ENCODE peak calls at places on chromosomes 5 and 9, in six cellular contexts. One of them, this sample, is unnamed.
A peak's percentile ranks its signal among the peaks of the same experiment; 100 is the strongest.

GRCh38 chr5:117454716-117455212 is 880.1 kb upstream of the SEMA6A start:
- DNase-seq in lower lobe of right lung: peak; percentile 51
- DNase-seq in fibroblast of villous mesenchyme: peak; percentile 7
- DNase-seq in fibroblast of mammary gland: peak; percentile 18
- DNase-seq in stimulated activated CD4-positive, alpha-beta T cell treated with anti-CD3 and anti-CD28 coated beads, Interleukin-12 subunit alpha, Interleukin-12 subunit beta, amount 100 ng/mL, for 4 hours: peak; percentile 19
- DNase-seq in astrocyte of the spinal cord: peak; percentile 14
- DNase-seq in this sample: peak; percentile 58

GRCh38 chr5:10562202-10563131 is 1.4 kb upstream of the ANKRD33B start:
- DNase-seq in fibroblast of mammary gland: no peak
- DNase-seq in astrocyte of the spinal cord: no peak
- DNase-seq in fibroblast of villous mesenchyme: no peak
- DNase-seq in lower lobe of right lung: no peak
- DNase-seq in stimulated activated CD4-positive, alpha-beta T cell treated with anti-CD3 and anti-CD28 coated beads, Interleukin-12 subunit alpha, Interleukin-12 subunit beta, amount 100 ng/mL, for 4 hours: no peak
- DNase-seq in this sample: no peak

GRCh38 chr5:139639619-139640431 is 8.3 kb upstream of the CXXC5 start:
- DNase-seq in fibroblast of mammary gland: peak; percentile 43
- DNase-seq in astrocyte of the spinal cord: no peak
- DNase-seq in lower lobe of right lung: no peak
- DNase-seq in stimulated activated CD4-positive, alpha-beta T cell treated with anti-CD3 and anti-CD28 coated beads, Interleukin-12 subunit alpha, Interleukin-12 subunit beta, amount 100 ng/mL, for 4 hours: no peak
- DNase-seq in fibroblast of villous mesenchyme: no peak
- DNase-seq in this sample: peak; percentile 64

GRCh38 chr5:146203872-146204192 is 427 bp downstream of the RBM27 start:
- DNase-seq in fibroblast of villous mesenchyme: no peak
- DNase-seq in fibroblast of mammary gland: no peak
- DNase-seq in stimulated activated CD4-positive, alpha-beta T cell treated with anti-CD3 and anti-CD28 coated beads, Interleukin-12 subunit alpha, Interleukin-12 subunit beta, amount 100 ng/mL, for 4 hours: no peak
- DNase-seq in lower lobe of right lung: no peak
- DNase-seq in astrocyte of the spinal cord: no peak
- DNase-seq in this sample: no peak

GRCh38 chr5:52269395-52269794 is 518.3 kb upstream of the ITGA1 start:
- DNase-seq in fibroblast of mammary gland: no peak
- DNase-seq in fibroblast of villous mesenchyme: no peak
- DNase-seq in stimulated activated CD4-positive, alpha-beta T cell treated with anti-CD3 and anti-CD28 coated beads, Interleukin-12 subunit alpha, Interleukin-12 subunit beta, amount 100 ng/mL, for 4 hours: no peak
- DNase-seq in astrocyte of the spinal cord: no peak
- DNase-seq in lower lobe of right lung: no peak
- DNase-seq in this sample: no peak

GRCh38 chr9:21205204-21205603 is 1.7 kb downstream of the IFNA10 start:
- DNase-seq in lower lobe of right lung: no peak
- DNase-seq in stimulated activated CD4-positive, alpha-beta T cell treated with anti-CD3 and anti-CD28 coated beads, Interleukin-12 subunit alpha, Interleukin-12 subunit beta, amount 100 ng/mL, for 4 hours: no peak
- DNase-seq in fibroblast of mammary gland: no peak
- DNase-seq in astrocyte of the spinal cord: no peak
- DNase-seq in fibroblast of villous mesenchyme: no peak
- DNase-seq in this sample: no peak

GRCh38 chr5:107542428-107542827 is 128.3 kb downstream of the EFNA5 start:
- DNase-seq in fibroblast of mammary gland: peak; percentile 97
- DNase-seq in astrocyte of the spinal cord: peak; percentile 92
- DNase-seq in fibroblast of villous mesenchyme: peak; percentile 89
- DNase-seq in lower lobe of right lung: peak; percentile 73
- DNase-seq in stimulated activated CD4-positive, alpha-beta T cell treated with anti-CD3 and anti-CD28 coated beads, Interleukin-12 subunit alpha, Interleukin-12 subunit beta, amount 100 ng/mL, for 4 hours: no peak
- DNase-seq in this sample: peak; percentile 73

GRCh38 chr5:154325566-154325965 is 120.2 kb upstream of the SAP30L start:
- DNase-seq in stimulated activated CD4-positive, alpha-beta T cell treated with anti-CD3 and anti-CD28 coated beads, Interleukin-12 subunit alpha, Interleukin-12 subunit beta, amount 100 ng/mL, for 4 hours: no peak
- DNase-seq in lower lobe of right lung: no peak
- DNase-seq in astrocyte of the spinal cord: no peak
- DNase-seq in fibroblast of mammary gland: no peak
- DNase-seq in fibroblast of villous mesenchyme: no peak
- DNase-seq in this sample: no peak

GRCh38 chr5:115703514-115703913 is 77.7 kb upstream of the TMED7 start:
- DNase-seq in fibroblast of villous mesenchyme: no peak
- DNase-seq in lower lobe of right lung: no peak
- DNase-seq in stimulated activated CD4-positive, alpha-beta T cell treated with anti-CD3 and anti-CD28 coated beads, Interleukin-12 subunit alpha, Interleukin-12 subunit beta, amount 100 ng/mL, for 4 hours: no peak
- DNase-seq in astrocyte of the spinal cord: no peak
- DNase-seq in fibroblast of mammary gland: no peak
- DNase-seq in this sample: no peak

GRCh38 chr5:31993182-31993961 is 180.7 kb downstream of the GOLPH3 start:
- DNase-seq in lower lobe of right lung: no peak
- DNase-seq in fibroblast of villous mesenchyme: peak; percentile 34
- DNase-seq in stimulated activated CD4-positive, alpha-beta T cell treated with anti-CD3 and anti-CD28 coated beads, Interleukin-12 subunit alpha, Interleukin-12 subunit beta, amount 100 ng/mL, for 4 hours: no peak
- DNase-seq in fibroblast of mammary gland: peak; percentile 13
- DNase-seq in astrocyte of the spinal cord: peak; percentile 67
- DNase-seq in this sample: peak; percentile 45

GRCh38 chr9:32841314-32841713 is 58.0 kb downstream of the TMEM215 start:
- DNase-seq in fibroblast of villous mesenchyme: no peak
- DNase-seq in astrocyte of the spinal cord: no peak
- DNase-seq in stimulated activated CD4-positive, alpha-beta T cell treated with anti-CD3 and anti-CD28 coated beads, Interleukin-12 subunit alpha, Interleukin-12 subunit beta, amount 100 ng/mL, for 4 hours: no peak
- DNase-seq in fibroblast of mammary gland: no peak
- DNase-seq in lower lobe of right lung: no peak
- DNase-seq in this sample: no peak

GRCh38 chr5:139100825-139101224 is 97.3 kb downstream of the SIL1 start:
- DNase-seq in stimulated activated CD4-positive, alpha-beta T cell treated with anti-CD3 and anti-CD28 coated beads, Interleukin-12 subunit alpha, Interleukin-12 subunit beta, amount 100 ng/mL, for 4 hours: no peak
- DNase-seq in astrocyte of the spinal cord: peak; percentile 61
- DNase-seq in fibroblast of mammary gland: peak; percentile 76
- DNase-seq in lower lobe of right lung: no peak
- DNase-seq in fibroblast of villous mesenchyme: peak; percentile 62
- DNase-seq in this sample: no peak

GRCh38 chr5:96509313-96509712 is 76.3 kb upstream of the PCSK1 start:
- DNase-seq in fibroblast of villous mesenchyme: peak; percentile 34
- DNase-seq in stimulated activated CD4-positive, alpha-beta T cell treated with anti-CD3 and anti-CD28 coated beads, Interleukin-12 subunit alpha, Interleukin-12 subunit beta, amount 100 ng/mL, for 4 hours: no peak
- DNase-seq in fibroblast of mammary gland: peak; percentile 71
- DNase-seq in lower lobe of right lung: no peak
- DNase-seq in astrocyte of the spinal cord: peak; percentile 17
- DNase-seq in this sample: no peak

This sample was measured in sciatic nerve.